ENCODE peak calls at places on chromosomes 16 and 17, in ten cellular contexts. O, N, J, B, H, D, T, V, U and L are unnamed samples.
A peak's percentile ranks its signal among the peaks of the same experiment; 100 is the strongest.

GRCh38 chr17:79007504-79008381 is 1.8 kb downstream of the CANT1 start:
- DNase-seq in O (no peak), N (peak; percentile 21), J (no peak), B (no peak), H (no peak), D (no peak), T (no peak), V (no peak), U (no peak), L (no peak)

GRCh38 chr16:31138621-31139578 is 3.4 kb upstream of the PRSS8 start:
- DNase-seq in O (peak; percentile 4), N (peak; percentile 82), J (no peak), B (no peak), H (no peak), D (no peak), T (no peak), V (no peak), U (no peak), L (no peak)

GRCh38 chr17:71846561-71846960 is 274.3 kb upstream of the SOX9 start:
- DNase-seq in O (no peak), N (no peak), J (no peak), B (no peak), H (no peak), D (no peak), T (no peak), V (no peak), U (no peak), L (no peak)

GRCh38 chr17:49610883-49611584 is 35.4 kb downstream of the NXPH3 start:
- DNase-seq in O (no peak), N (no peak), J (no peak), B (no peak), H (no peak), D (no peak), T (no peak), V (no peak), U (no peak), L (no peak)

GRCh38 chr17:76726766-76727718 is at the start of gene METTL23:
- DNase-seq in O (no peak), N (peak; percentile 88), J (peak; percentile 61), B (no peak), H (peak; percentile 96), D (peak; percentile 73), T (peak; percentile 72), V (no peak), U (peak; percentile 73), L (peak; percentile 53)

GRCh38 chr17:36534117-36534880 is at the start of gene MYO19:
- DNase-seq in O (peak; percentile 5), N (peak; percentile 90), J (peak; percentile 44), B (peak; percentile 90), H (peak; percentile 66), D (peak; percentile 76), T (peak; percentile 46), V (no peak), U (peak; percentile 30), L (peak; percentile 62)

GRCh38 chr17:68539536-68540469 is 27.6 kb downstream of the PRKAR1A start:
- DNase-seq in O (peak; percentile 9), N (no peak), J (no peak), B (peak; percentile 66), H (peak; percentile 81), D (peak; percentile 6), T (no peak), V (no peak), U (no peak), L (no peak)

GRCh38 chr16:12386076-12386641 is 409.6 kb downstream of the SNX29 start:
- DNase-seq in O (no peak), N (peak; percentile 57), J (no peak), B (no peak), H (no peak), D (no peak), T (no peak), V (no peak), U (peak; percentile 19), L (no peak)

GRCh38 chr17:72158895-72159885 is 38.4 kb downstream of the SOX9 start:
- DNase-seq in O (no peak), N (no peak), J (no peak), B (no peak), H (no peak), D (no peak), T (no peak), V (no peak), U (no peak), L (peak; percentile 24)

GRCh38 chr17:10271004-10271620 is 72.7 kb upstream of the GAS7 start:
- DNase-seq in O (no peak), N (no peak), J (no peak), B (no peak), H (no peak), D (no peak), T (no peak), V (no peak), U (no peak), L (no peak)

GRCh38 chr17:82892869-82893565 is 53.2 kb upstream of the ZNF750 start:
- DNase-seq in O (no peak), N (no peak), J (no peak), B (no peak), H (no peak), D (no peak), T (no peak), V (no peak), U (no peak), L (no peak)

GRCh38 chr16:88284101-88284500 is 98.7 kb upstream of the ZNF469 start:
- DNase-seq in O (no peak), N (no peak), J (no peak), B (no peak), H (no peak), D (no peak), T (no peak), V (no peak), U (no peak), L (no peak)

GRCh38 chr17:67573987-67574657 is 143.6 kb upstream of the NOL11 start:
- DNase-seq in O (no peak), N (no peak), J (no peak), B (no peak), H (no peak), D (no peak), T (no peak), V (no peak), U (no peak), L (no peak)

GRCh38 chr17:45775576-45776011 is 8.5 kb upstream of the CRHR1 start:
- DNase-seq in O (no peak), N (no peak), J (no peak), B (no peak), H (no peak), D (peak; percentile 84), T (no peak), V (no peak), U (no peak), L (no peak)

GRCh38 chr17:17725853-17726720 is 44.8 kb downstream of the RAI1 start:
- DNase-seq in O (no peak), N (no peak), J (no peak), B (no peak), H (no peak), D (no peak), T (no peak), V (no peak), U (no peak), L (no peak)

GRCh38 chr17:55458977-55459376 is 37.3 kb upstream of the MMD start:
- DNase-seq in O (no peak), N (no peak), J (no peak), B (no peak), H (no peak), D (no peak), T (peak; percentile 47), V (peak; percentile 32), U (no peak), L (no peak)

GRCh38 chr17:61926831-61927210 is 961 bp downstream of the INTS2 start:
- DNase-seq in O (no peak), N (no peak), J (no peak), B (no peak), H (no peak), D (no peak), T (no peak), V (peak; percentile 11), U (no peak), L (no peak)

GRCh38 chr16:71205482-71206131 is 24.9 kb downstream of the HYDIN start:
- DNase-seq in O (no peak), N (no peak), J (no peak), B (no peak), H (no peak), D (no peak), T (no peak), V (no peak), U (no peak), L (no peak)